ENCODE peak calls at places on chromosome 16, in eight cellular contexts. Q is fibroblast of the conjunctiva; W is astrocyte of the spinal cord; P is NCI-H82; H is activated CD4-positive, alpha-beta T cell treated with anti-CD3 and anti-CD28 coated beads, Interleukin-2, amount 50 U/mL, for 24 hours; R is left ventricle myocardium inferior; S is activated CD8-positive, alpha-beta memory T cell treated with anti-CD3 and anti-CD28 coated beads for 1 hour; E is lung. D is an unnamed sample.

GRCh38 chr16:3121843-3122467 is 9.6 kb downstream of the ZNF205 start:
- DNase-seq in Q (no peak), W (no peak), P (no peak), H (no peak), R (no peak), S (no peak), E (no peak), D (no peak)

GRCh38 chr16:84617068-84617630 is 729 bp downstream of the COTL1 start:
- DNase-seq in Q (no peak), W (peak), P (peak), H (no peak), R (no peak), S (no peak), E (no peak), D (peak)

GRCh38 chr16:87076950-87077749 is 240.0 kb downstream of the C16orf95 start:
- DNase-seq in Q (peak), W (peak), P (peak), H (peak), R (peak), S (no peak), E (peak), D (peak)

GRCh38 chr16:14564323-14564722 is 65.7 kb downstream of the PARN start:
- DNase-seq in Q (no peak), W (no peak), P (no peak), H (no peak), R (no peak), S (no peak), E (no peak), D (no peak)

GRCh38 chr16:84268661-84269060 is 26.0 kb upstream of the WFDC1 start:
- DNase-seq in Q (no peak), W (no peak), P (peak), H (no peak), R (no peak), S (no peak), E (no peak), D (no peak)

GRCh38 chr16:85046957-85047866 is 19.6 kb downstream of the KIAA0513 start:
- DNase-seq in Q (no peak), W (no peak), P (no peak), H (no peak), R (no peak), S (no peak), E (peak), D (no peak)

GRCh38 chr16:17304814-17305169 is 166.0 kb downstream of the XYLT1 start:
- DNase-seq in Q (no peak), W (no peak), P (no peak), H (no peak), R (no peak), S (no peak), E (no peak), D (no peak)

GRCh38 chr16:74723224-74723623 is 22.6 kb upstream of the MLKL start:
- DNase-seq in Q (no peak), W (no peak), P (no peak), H (no peak), R (no peak), S (no peak), E (no peak), D (no peak)

GRCh38 chr16:85188822-85189672 is 76.8 kb upstream of the CIBAR2 start:
- DNase-seq in Q (no peak), W (no peak), P (no peak), H (no peak), R (no peak), S (no peak), E (no peak), D (no peak)

GRCh38 chr16:12661656-12662172 is 142.0 kb downstream of the CPPED1 start:
- DNase-seq in Q (no peak), W (peak), P (peak), H (no peak), R (no peak), S (no peak), E (no peak), D (peak)

D was measured in ecto neural progenitor cell.